ENCODE peak calls at places on chromosomes 5 and 9, in six cellular contexts. J is ovary, B is body of pancreas, Q is suprapubic skin, N is transverse colon, V is right atrium auricular region. C is an unnamed sample.

GRCh38 chr9:92639791-92640271 is 30.1 kb downstream of the IPPK start:
- DNase-seq in J (peak), B (no peak), Q (peak), N (no peak), V (peak), C (no peak)

GRCh38 chr5:16937023-16937379 is 913 bp upstream of the MYO10 start:
- DNase-seq in J (peak), B (peak), Q (peak), N (peak), V (no peak), C (no peak)

GRCh38 chr9:109588415-109588814 is 90.3 kb upstream of the PTPN3 start:
- DNase-seq in J (no peak), B (no peak), Q (no peak), N (no peak), V (no peak), C (no peak)

GRCh38 chr5:107422494-107422893 is 248.2 kb downstream of the EFNA5 start:
- DNase-seq in J (no peak), B (no peak), Q (no peak), N (no peak), V (no peak), C (no peak)

GRCh38 chr5:175682664-175683063 is 24.8 kb downstream of the HRH2 start:
- DNase-seq in J (no peak), B (no peak), Q (no peak), N (no peak), V (no peak), C (no peak)

GRCh38 chr9:36448017-36448416 is 47.9 kb upstream of the RNF38 start:
- DNase-seq in J (no peak), B (no peak), Q (no peak), N (no peak), V (no peak), C (no peak)

GRCh38 chr5:90434116-90434714 is 24.7 kb upstream of the CETN3 start:
- DNase-seq in J (peak), B (peak), Q (no peak), N (peak), V (no peak), C (no peak)

GRCh38 chr5:180007582-180007981 is 64.0 kb downstream of the RNF130 start:
- DNase-seq in J (no peak), B (peak), Q (no peak), N (no peak), V (no peak), C (no peak)

GRCh38 chr5:10400411-10400810 is 41.3 kb upstream of the ROPN1L start:
- DNase-seq in J (no peak), B (no peak), Q (no peak), N (no peak), V (no peak), C (no peak)

GRCh38 chr5:124963236-124963929 is 216.9 kb upstream of the ZNF608 start:
- DNase-seq in J (peak), B (no peak), Q (no peak), N (no peak), V (no peak), C (no peak)

GRCh38 chr5:177472460-177473441 is 683 bp downstream of the DBN1 start:
- DNase-seq in J (peak), B (no peak), Q (no peak), N (peak), V (no peak), C (no peak)

GRCh38 chr5:126575644-126576043 is 19.4 kb downstream of the ALDH7A1 start:
- DNase-seq in J (no peak), B (no peak), Q (no peak), N (no peak), V (no peak), C (no peak)

GRCh38 chr9:33959725-33960124 is 89.0 kb downstream of the UBAP2 start:
- DNase-seq in J (no peak), B (no peak), Q (no peak), N (no peak), V (no peak), C (no peak)

GRCh38 chr5:107502711-107503110 is 168.0 kb downstream of the EFNA5 start:
- DNase-seq in J (no peak), B (no peak), Q (no peak), N (no peak), V (no peak), C (no peak)

GRCh38 chr5:76617675-76618074 is 5.5 kb downstream of the F2RL2 start:
- DNase-seq in J (no peak), B (no peak), Q (no peak), N (no peak), V (no peak), C (no peak)

GRCh38 chr9:1421436-1421835 is 371.3 kb downstream of the DMRT2 start:
- DNase-seq in J (no peak), B (no peak), Q (no peak), N (no peak), V (no peak), C (no peak)

GRCh38 chr9:107874591-107875374 is 385.2 kb upstream of the KLF4 start:
- DNase-seq in J (no peak), B (no peak), Q (no peak), N (no peak), V (no peak), C (no peak)

GRCh38 chr5:171355302-171355724 is 32.3 kb upstream of the NPM1 start:
- DNase-seq in J (no peak), B (no peak), Q (no peak), N (no peak), V (no peak), C (no peak)

GRCh38 chr9:136942112-136942880 is 2.2 kb downstream of the FBXW5 start:
- DNase-seq in J (no peak), B (peak), Q (peak), N (no peak), V (no peak), C (no peak)

GRCh38 chr5:149015126-149015525 is 47.7 kb downstream of the SH3TC2 start:
- DNase-seq in J (no peak), B (no peak), Q (no peak), N (no peak), V (no peak), C (no peak)

GRCh38 chr5:1002836-1003235 is 5.8 kb upstream of the NKD2 start:
- DNase-seq in J (peak), B (no peak), Q (peak), N (no peak), V (peak), C (no peak)

GRCh38 chr9:137145731-137146526 is 7.0 kb downstream of the GRIN1 start:
- DNase-seq in J (no peak), B (no peak), Q (no peak), N (no peak), V (no peak), C (no peak)

GRCh38 chr5:103475629-103476240 is 86.9 kb downstream of the NUDT12 start:
- DNase-seq in J (no peak), B (no peak), Q (no peak), N (no peak), V (no peak), C (no peak)

GRCh38 chr5:147417133-147417813 is 92.6 kb downstream of the DPYSL3 start:
- DNase-seq in J (peak), B (peak), Q (no peak), N (peak), V (peak), C (peak)

GRCh38 chr5:5335708-5336211 is 86.7 kb upstream of the ICE1 start:
- DNase-seq in J (no peak), B (no peak), Q (no peak), N (no peak), V (no peak), C (no peak)

GRCh38 chr5:55324815-55325418 is 17.1 kb downstream of the MTREX start:
- DNase-seq in J (no peak), B (no peak), Q (no peak), N (no peak), V (no peak), C (no peak)

GRCh38 chr9:7009065-7009464 is 251.3 kb downstream of the KDM4C start:
- DNase-seq in J (no peak), B (no peak), Q (no peak), N (no peak), V (no peak), C (no peak)

GRCh38 chr5:2254404-2254803 is 371.7 kb upstream of the IRX4 start:
- DNase-seq in J (no peak), B (no peak), Q (no peak), N (no peak), V (no peak), C (no peak)

GRCh38 chr5:60633336-60633735 is 66.6 kb downstream of the DEPDC1B start:
- DNase-seq in J (no peak), B (peak), Q (no peak), N (no peak), V (no peak), C (peak)

GRCh38 chr5:174736351-174736721 is 12.0 kb downstream of the MSX2 start:
- DNase-seq in J (no peak), B (no peak), Q (no peak), N (no peak), V (no peak), C (no peak)

GRCh38 chr5:98454904-98455303 is 318.6 kb upstream of the RGMB start:
- DNase-seq in J (no peak), B (no peak), Q (no peak), N (no peak), V (no peak), C (no peak)

GRCh38 chr9:27471789-27472585 is 52.1 kb upstream of the IFNK start:
- DNase-seq in J (peak), B (no peak), Q (no peak), N (no peak), V (no peak), C (no peak)

GRCh38 chr5:135138116-135138850 is 104.3 kb upstream of the PITX1 start:
- DNase-seq in J (no peak), B (no peak), Q (no peak), N (no peak), V (no peak), C (no peak)

GRCh38 chr5:135140805-135141204 is 106.8 kb upstream of the PITX1 start:
- DNase-seq in J (no peak), B (no peak), Q (no peak), N (peak), V (peak), C (peak)

GRCh38 chr5:135137146-135137915 is 103.3 kb upstream of the PITX1 start:
- DNase-seq in J (no peak), B (no peak), Q (no peak), N (no peak), V (no peak), C (no peak)

GRCh38 chr5:135141303-135142268 is 107.6 kb upstream of the PITX1 start:
- DNase-seq in J (no peak), B (no peak), Q (no peak), N (no peak), V (no peak), C (no peak)

GRCh38 chr5:135139397-135140134 is 105.5 kb upstream of the PITX1 start:
- DNase-seq in J (no peak), B (no peak), Q (no peak), N (peak), V (no peak), C (no peak)
- H3K27ac ChIP-seq in J (no peak), B (no peak), Q (no peak), N (peak), V (no peak), C (no peak)

DNA sequence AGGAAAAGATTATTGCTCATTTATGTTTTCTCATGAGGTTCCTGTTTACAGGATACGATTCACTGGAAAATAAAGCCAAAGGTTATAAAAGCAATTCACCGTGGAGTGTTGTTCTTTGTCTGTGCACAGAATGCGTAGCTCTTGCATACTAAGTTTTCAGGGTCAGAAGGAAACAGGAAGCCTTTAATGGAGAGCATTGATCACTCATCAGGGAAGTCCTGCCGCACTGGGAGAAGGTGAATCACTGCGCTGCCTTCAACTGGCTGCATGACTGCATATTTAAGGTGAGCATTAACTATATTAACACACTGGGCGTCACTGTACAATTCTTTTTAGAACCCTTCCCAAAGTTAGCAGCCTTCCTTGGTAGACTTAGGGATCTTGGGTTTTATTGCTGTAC is 74.1 kb upstream of the SYK start:
- DNase-seq in J (no peak), B (no peak), Q (no peak), N (no peak), V (no peak), C (no peak)
- TF ChIP-seq CTCF in J (no peak), B (no peak), Q (no peak), N (no peak), V (no peak), C (no peak)

DNA sequence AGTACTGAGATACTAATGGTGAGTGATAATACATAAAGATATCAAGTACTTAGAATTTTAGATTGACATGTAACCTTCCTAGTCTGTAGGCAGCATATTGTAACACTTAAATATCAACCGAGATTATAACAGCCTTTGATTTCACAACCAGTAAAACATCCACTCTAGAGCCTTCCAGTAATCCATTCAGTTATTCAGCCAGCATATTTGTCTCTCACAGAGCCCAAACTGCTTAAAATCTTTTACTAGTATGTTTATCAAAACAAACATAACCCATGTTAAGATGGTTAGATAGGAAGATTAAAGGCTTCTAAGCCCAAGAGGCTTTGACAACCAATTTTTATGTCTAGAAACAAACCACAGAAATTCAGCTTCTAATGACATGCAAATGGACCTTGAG is 177.9 kb upstream of the FST start:
- DNase-seq in J (no peak), B (no peak), Q (no peak), N (no peak), V (no peak), C (no peak)
- H3K27ac ChIP-seq in J (no peak), B (no peak), Q (no peak), N (no peak), V (no peak), C (peak)

GRCh38 chr5:65737842-65738241 is 15.8 kb downstream of the NLN start:
- DNase-seq in J (no peak), B (no peak), Q (no peak), N (no peak), V (no peak), C (no peak)
- TF ChIP-seq CTCF in J (no peak), B (no peak), Q (no peak), N (no peak), V (no peak), C (no peak)

GRCh38 chr5:123755587-123756324 is 243.8 kb downstream of the CSNK1G3 start:
- DNase-seq in J (no peak), B (no peak), Q (no peak), N (no peak), V (no peak), C (no peak)

GRCh38 chr5:123754167-123754840 is 242.3 kb downstream of the CSNK1G3 start:
- DNase-seq in J (no peak), B (no peak), Q (no peak), N (no peak), V (no peak), C (no peak)

GRCh38 chr5:123752576-123752975 is 240.6 kb downstream of the CSNK1G3 start:
- DNase-seq in J (no peak), B (no peak), Q (no peak), N (no peak), V (no peak), C (no peak)

GRCh38 chr5:123754903-123755302 is 242.9 kb downstream of the CSNK1G3 start:
- DNase-seq in J (no peak), B (no peak), Q (no peak), N (no peak), V (no peak), C (no peak)

GRCh38 chr5:123753349-123754166 is 241.6 kb downstream of the CSNK1G3 start:
- DNase-seq in J (no peak), B (no peak), Q (no peak), N (no peak), V (no peak), C (no peak)
- H3K27ac ChIP-seq in J (no peak), B (no peak), Q (no peak), N (peak), V (peak), C (no peak)